ENCODE peak calls at places on chromosomes 1 and 21, in five cellular contexts. W is CD8-positive, alpha-beta T cell; Z is heart left ventricle; S is fibroblast of the aortic adventitia; J is IMR-90. U is an unnamed sample.

GRCh38 chr1:87402192-87403046 is 73.7 kb downstream of the LMO4 start:
- DNase-seq in W (no peak), Z (no peak), S (peak; percentile 71), J (peak; percentile 81), U (no peak)

GRCh38 chr1:116138277-116138792 is 27.1 kb downstream of the MAB21L3 start:
- DNase-seq in W (no peak), Z (no peak), S (no peak), J (no peak), U (no peak)

GRCh38 chr1:147292635-147293251 is 50.3 kb downstream of the CHD1L start:
- DNase-seq in W (no peak), Z (no peak), S (peak; percentile 96), J (peak; percentile 99), U (no peak)

GRCh38 chr1:247561711-247562110 is 12.8 kb downstream of the GCSAML start:
- DNase-seq in W (no peak), Z (no peak), S (no peak), J (no peak), U (no peak)

GRCh38 chr21:41953249-41953830 is 478 bp downstream of the C2CD2 start:
- DNase-seq in W (no peak), Z (no peak), S (no peak), J (no peak), U (no peak)

GRCh38 chr1:173255214-173255813 is 48.2 kb upstream of the TNFSF4 start:
- DNase-seq in W (no peak), Z (no peak), S (peak; percentile 74), J (peak; percentile 61), U (no peak)

GRCh38 chr1:162074548-162074947 is 5.1 kb downstream of the NOS1AP start:
- DNase-seq in W (no peak), Z (no peak), S (no peak), J (no peak), U (no peak)

GRCh38 chr1:33388989-33389771 is 41.7 kb downstream of the PHC2 start:
- DNase-seq in W (no peak), Z (no peak), S (peak; percentile 75), J (peak; percentile 58), U (no peak)

GRCh38 chr1:65235867-65236805 is 73.2 kb upstream of the DNAJC6 start:
- DNase-seq in W (no peak), Z (no peak), S (peak; percentile 47), J (peak; percentile 37), U (no peak)

GRCh38 chr1:169137357-169137756 is 30.9 kb downstream of the ATP1B1 start:
- DNase-seq in W (no peak), Z (no peak), S (no peak), J (no peak), U (no peak)

GRCh38 chr1:54996869-54997710 is 1.6 kb upstream of the BSND start:
- DNase-seq in W (no peak), Z (no peak), S (peak; percentile 1), J (no peak), U (no peak)

GRCh38 chr1:235943581-235944114 is 76.9 kb upstream of the LYST start:
- DNase-seq in W (no peak), Z (no peak), S (peak; percentile 70), J (peak; percentile 100), U (no peak)

GRCh38 chr1:36769886-36770830 is 264.2 kb downstream of the GRIK3 start:
- DNase-seq in W (no peak), Z (no peak), S (no peak), J (no peak), U (no peak)

GRCh38 chr21:37788503-37788902 is 127.8 kb downstream of the KCNJ6 start:
- DNase-seq in W (no peak), Z (no peak), S (no peak), J (no peak), U (no peak)

GRCh38 chr21:36203603-36203889 is 46.9 kb downstream of the DOP1B start:
- DNase-seq in W (no peak), Z (no peak), S (peak; percentile 78), J (peak; percentile 92), U (peak; percentile 12)

GRCh38 chr1:229550812-229551567 is 7.5 kb downstream of the ABCB10 start:
- DNase-seq in W (no peak), Z (no peak), S (no peak), J (no peak), U (no peak)

GRCh38 chr1:15899266-15899665 is 51.8 kb downstream of the SPEN start:
- DNase-seq in W (no peak), Z (no peak), S (no peak), J (no peak), U (no peak)

GRCh38 chr21:17598437-17598836 is 14.3 kb downstream of the BTG3 start:
- DNase-seq in W (no peak), Z (no peak), S (no peak), J (no peak), U (no peak)

GRCh38 chr1:173491508-173491907 is 14.4 kb downstream of the PRDX6 start:
- DNase-seq in W (no peak), Z (no peak), S (no peak), J (no peak), U (no peak)

GRCh38 chr21:34582506-34583150 is 32.3 kb downstream of the RCAN1 start:
- DNase-seq in W (no peak), Z (no peak), S (peak; percentile 65), J (peak; percentile 65), U (peak; percentile 19)

GRCh38 chr1:48817505-48818114 is 40.9 kb upstream of the BEND5 start:
- DNase-seq in W (no peak), Z (peak; percentile 65), S (peak; percentile 49), J (peak; percentile 31), U (no peak)

GRCh38 chr1:117177376-117177775 is 33.4 kb downstream of the VTCN1 start:
- DNase-seq in W (no peak), Z (no peak), S (no peak), J (no peak), U (no peak)

GRCh38 chr1:155136728-155137127 is 1.1 kb downstream of the SLC50A1 start:
- DNase-seq in W (no peak), Z (no peak), S (no peak), J (no peak), U (no peak)

GRCh38 chr21:29078884-29079765 is 5.7 kb upstream of the CCT8 start:
- DNase-seq in W (peak; percentile 22), Z (no peak), S (no peak), J (no peak), U (peak; percentile 59)

GRCh38 chr1:3222042-3222692 is 153.2 kb downstream of the PRDM16 start:
- DNase-seq in W (no peak), Z (no peak), S (no peak), J (no peak), U (no peak)

DNA sequence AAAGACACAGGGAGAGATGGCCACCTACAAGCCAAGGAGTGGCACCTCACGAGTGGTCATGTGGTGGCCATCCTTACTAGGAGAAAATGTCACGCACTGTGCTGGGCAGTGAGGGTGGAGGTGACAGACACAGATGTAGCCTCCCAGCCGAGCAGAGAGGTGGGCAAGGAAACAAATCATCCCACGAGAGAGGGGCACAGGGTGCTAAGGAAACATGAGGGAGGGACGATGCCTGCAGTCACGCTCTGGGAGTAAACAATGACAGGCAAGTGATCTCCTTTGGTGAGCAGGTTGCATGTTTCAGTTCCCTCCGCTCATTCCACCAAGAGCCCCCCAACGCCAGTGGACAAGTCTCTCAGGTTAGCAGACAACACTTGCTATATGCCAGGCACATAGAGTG is 65.8 kb downstream of the CD247 start:
- DNase-seq in W (no peak), Z (no peak), S (no peak), J (no peak), U (no peak)
- H3K4me3 ChIP-seq in W (no peak overlapping the region), Z (no peak overlapping the region), S (no peak overlapping the region), J (no peak overlapping the region), U (no peak overlapping the region)

DNA sequence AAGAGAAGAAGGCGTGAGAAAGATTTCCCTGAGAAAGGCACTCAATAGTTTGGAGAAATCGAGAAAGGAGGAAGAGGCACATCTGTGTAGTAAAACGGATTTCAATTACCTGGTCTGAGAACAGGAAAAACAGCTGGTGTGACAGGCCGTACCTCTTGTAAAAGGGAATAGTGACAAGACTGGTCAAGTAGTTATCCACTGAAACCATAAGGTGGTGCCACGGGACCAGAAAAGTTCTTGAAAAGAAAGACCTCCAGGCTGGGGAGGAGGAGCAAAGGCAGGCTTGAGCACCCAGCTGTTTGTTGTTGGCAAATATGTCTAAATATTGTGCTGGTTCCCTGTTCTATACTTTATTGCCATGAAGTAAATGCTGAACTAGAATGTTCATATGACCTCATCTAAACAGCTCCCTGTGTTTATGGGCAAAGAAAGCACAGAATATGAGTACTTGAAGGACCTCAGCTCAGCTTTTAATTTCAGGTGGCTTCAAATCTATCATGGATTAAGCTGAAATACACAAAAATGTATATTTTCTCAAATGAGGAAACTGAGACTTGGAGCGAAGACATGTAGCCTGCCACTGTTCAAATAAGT is 4.0 kb downstream of the HAO2 start:
- DNase-seq in W (no peak), Z (no peak), S (peak; percentile 27), J (no peak), U (peak; percentile 51)
- TF ChIP-seq CTCF in W (no peak), Z (no peak), S (no peak), J (no peak), U (peak; percentile 43)

GRCh38 chr1:18783705-18784522 is 75.5 kb downstream of the TAS1R2 start:
- DNase-seq in W (no peak), Z (no peak), S (no peak), J (no peak), U (no peak)

GRCh38 chr1:18776777-18777176 is 82.7 kb downstream of the TAS1R2 start:
- DNase-seq in W (no peak), Z (no peak), S (no peak), J (no peak), U (no peak)

GRCh38 chr1:18784523-18784833 is 75.0 kb downstream of the TAS1R2 start:
- DNase-seq in W (no peak), Z (no peak), S (no peak), J (no peak), U (no peak)

GRCh38 chr1:18778437-18778836 is 81.0 kb downstream of the TAS1R2 start:
- DNase-seq in W (no peak), Z (no peak), S (no peak), J (no peak), U (no peak)

DNA sequence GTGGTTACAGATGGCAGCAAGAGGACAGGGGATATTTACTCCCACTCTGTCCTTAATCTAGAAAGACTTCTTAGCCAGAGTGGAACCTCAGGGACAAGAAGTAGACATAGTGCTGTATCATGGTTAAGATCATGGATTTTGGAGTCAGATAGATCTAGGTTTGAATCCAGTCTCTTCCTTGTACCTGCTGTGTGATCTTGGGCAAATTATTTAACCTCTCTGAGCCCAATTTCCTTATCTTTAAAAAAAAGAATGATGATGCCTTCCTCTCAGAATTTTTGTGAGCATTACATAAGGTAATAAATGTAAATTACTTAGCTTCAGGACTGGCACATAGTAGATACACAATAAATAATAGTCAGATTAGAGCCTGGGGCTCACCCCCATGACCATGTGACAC is 78.4 kb downstream of the TAS1R2 start:
- DNase-seq in W (no peak), Z (no peak), S (no peak), J (no peak), U (no peak)
- H3K4me3 ChIP-seq in W (no peak overlapping the region), Z (no peak overlapping the region), S (no peak overlapping the region), J (no peak overlapping the region), U (no peak overlapping the region)

GRCh38 chr1:111199329-111199728 is 1.1 kb downstream of the DENND2D start:
- DNase-seq in W (peak; percentile 43), Z (no peak), S (no peak), J (no peak), U (no peak)

GRCh38 chr1:111198836-111199235 is 1.6 kb downstream of the DENND2D start:
- DNase-seq in W (no peak), Z (no peak), S (no peak), J (no peak), U (no peak)

GRCh38 chr1:111199881-111200801 is at the start of gene DENND2D:
- DNase-seq in W (peak; percentile 69), Z (no peak), S (no peak), J (no peak), U (no peak)

GRCh38 chr1:111196213-111196612 is 4.2 kb downstream of the DENND2D start:
- DNase-seq in W (no peak), Z (no peak), S (no peak), J (no peak), U (no peak)

GRCh38 chr1:111197598-111198289 is 2.7 kb downstream of the DENND2D start:
- DNase-seq in W (peak; percentile 78), Z (no peak), S (no peak), J (peak; percentile 4), U (peak; percentile 67)
- TF ChIP-seq CTCF in W (no peak), Z (no peak), S (peak; percentile 32), J (peak; percentile 30), U (peak; percentile 89)